ENCODE peak calls at places on chromosomes 12 and 14, in five cellular contexts. One of them, this sample, is unnamed.

GRCh38 chr12:20520572-20520971 is 152.2 kb downstream of the PDE3A start:
- DNase-seq in K562: no peak
- DNase-seq in GM12878: no peak
- DNase-seq in A549: no peak
- DNase-seq in HepG2: no peak
- DNase-seq in this sample: no peak

GRCh38 chr14:95833429-95833828 is 43.2 kb upstream of the TUNAR start:
- DNase-seq in HepG2: no peak
- DNase-seq in A549: peak
- DNase-seq in K562: no peak
- DNase-seq in GM12878: no peak
- DNase-seq in this sample: no peak

GRCh38 chr12:24270965-24271364 is 321.5 kb upstream of the SOX5 start:
- DNase-seq in K562: no peak
- DNase-seq in A549: no peak
- DNase-seq in GM12878: no peak
- DNase-seq in HepG2: no peak
- DNase-seq in this sample: no peak

GRCh38 chr14:52112336-52113018 is 43.6 kb upstream of the NID2 start:
- DNase-seq in HepG2: no peak
- DNase-seq in K562: no peak
- DNase-seq in GM12878: no peak
- DNase-seq in A549: peak
- DNase-seq in this sample: no peak

GRCh38 chr12:111108726-111109125 is 188.3 kb upstream of the MYL2 start:
- DNase-seq in HepG2: no peak
- DNase-seq in A549: no peak
- DNase-seq in GM12878: no peak
- DNase-seq in K562: no peak
- DNase-seq in this sample: no peak

GRCh38 chr12:3342051-3342450 is 149.0 kb upstream of the PRMT8 start:
- DNase-seq in HepG2: no peak
- DNase-seq in GM12878: no peak
- DNase-seq in K562: peak
- DNase-seq in A549: peak
- DNase-seq in this sample: no peak

GRCh38 chr12:43221216-43221615 is 330.8 kb downstream of the ADAMTS20 start:
- DNase-seq in GM12878: no peak
- DNase-seq in A549: no peak
- DNase-seq in HepG2: no peak
- DNase-seq in K562: no peak
- DNase-seq in this sample: no peak

GRCh38 chr14:49549881-49550280 is 36.3 kb downstream of the RPS29 start:
- DNase-seq in HepG2: no peak
- DNase-seq in A549: peak
- DNase-seq in K562: no peak
- DNase-seq in GM12878: no peak
- DNase-seq in this sample: no peak

GRCh38 chr14:103704708-103705107 is 10.5 kb downstream of the XRCC3 start:
- DNase-seq in HepG2: no peak
- DNase-seq in GM12878: no peak
- DNase-seq in A549: no peak
- DNase-seq in K562: no peak
- DNase-seq in this sample: no peak

GRCh38 chr12:11907625-11908024 is 163.1 kb upstream of the BCL2L14 start:
- DNase-seq in GM12878: no peak
- DNase-seq in A549: no peak
- DNase-seq in HepG2: no peak
- DNase-seq in K562: no peak
- DNase-seq in this sample: no peak

GRCh38 chr12:131832393-131833231 is 4.4 kb downstream of the MMP17 start:
- DNase-seq in A549: peak
- DNase-seq in GM12878: no peak
- DNase-seq in K562: no peak
- DNase-seq in HepG2: no peak
- DNase-seq in this sample: no peak

GRCh38 chr12:28563926-28564325 is 373.7 kb downstream of the CCDC91 start:
- DNase-seq in A549: no peak
- DNase-seq in GM12878: no peak
- DNase-seq in HepG2: no peak
- DNase-seq in K562: no peak
- DNase-seq in this sample: no peak

GRCh38 chr12:94202245-94203180 is 54.1 kb downstream of the PLXNC1 start:
- DNase-seq in HepG2: peak
- DNase-seq in GM12878: no peak
- DNase-seq in A549: no peak
- DNase-seq in K562: no peak
- DNase-seq in this sample: no peak

GRCh38 chr14:30763891-30764290 is 110.5 kb upstream of the COCH start:
- DNase-seq in A549: no peak
- DNase-seq in GM12878: no peak
- DNase-seq in HepG2: no peak
- DNase-seq in K562: no peak
- DNase-seq in this sample: no peak

GRCh38 chr14:57378661-57379060 is 11.7 kb upstream of the NAA30 start:
- DNase-seq in GM12878: no peak
- DNase-seq in A549: peak
- DNase-seq in HepG2: no peak
- DNase-seq in K562: no peak
- DNase-seq in this sample: no peak

GRCh38 chr14:87745507-87746118 is 247.4 kb downstream of the GALC start:
- DNase-seq in A549: peak
- DNase-seq in GM12878: no peak
- DNase-seq in HepG2: peak
- DNase-seq in K562: peak
- DNase-seq in this sample: peak

GRCh38 chr14:99662846-99663245 is 17.9 kb downstream of the HHIPL1 start:
- DNase-seq in GM12878: no peak
- DNase-seq in A549: no peak
- DNase-seq in HepG2: no peak
- DNase-seq in K562: no peak
- DNase-seq in this sample: no peak

GRCh38 chr14:85250369-85250768 is 279.6 kb upstream of the FLRT2 start:
- DNase-seq in K562: no peak
- DNase-seq in GM12878: no peak
- DNase-seq in HepG2: no peak
- DNase-seq in A549: no peak
- DNase-seq in this sample: no peak

GRCh38 chr14:78484002-78484401 is 313.8 kb downstream of the NRXN3 start:
- DNase-seq in GM12878: no peak
- DNase-seq in K562: no peak
- DNase-seq in HepG2: no peak
- DNase-seq in A549: no peak
- DNase-seq in this sample: no peak

DNA sequence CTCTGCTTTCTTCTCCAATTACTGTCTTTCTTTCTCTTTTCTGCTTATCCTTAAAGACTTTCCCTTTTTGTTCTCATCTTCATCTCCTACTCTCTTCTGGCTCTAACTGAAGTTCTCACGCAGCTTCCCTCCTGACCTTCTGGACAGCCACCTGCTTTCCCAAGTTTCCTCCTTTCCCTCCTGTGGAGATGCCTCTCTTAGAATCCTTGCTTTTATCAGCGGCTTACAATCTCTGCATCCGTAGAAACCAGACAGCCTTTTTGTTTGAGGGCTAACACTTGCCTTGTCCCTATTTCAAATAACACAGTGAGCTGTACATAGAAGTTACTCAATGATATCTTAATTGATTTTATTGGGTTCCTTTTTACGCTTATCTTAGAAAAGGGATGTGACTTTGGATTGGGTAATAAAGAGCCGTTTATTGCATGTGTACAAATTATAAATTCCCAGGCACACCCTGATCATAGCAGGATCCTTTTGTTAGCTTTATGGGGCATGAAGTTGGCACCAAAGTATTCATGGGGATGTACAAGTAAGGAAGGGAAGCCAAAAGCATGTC is 2.0 kb upstream of the LGALS3 start:
- DNase-seq in A549: no peak
- DNase-seq in K562: no peak
- DNase-seq in GM12878: no peak
- DNase-seq in HepG2: no peak
- DNase-seq in this sample: no peak
- TF ChIP-seq REST in A549: no peak
- TF ChIP-seq REST in K562: no peak
- TF ChIP-seq REST in GM12878: no peak
- TF ChIP-seq REST in HepG2: no peak
- TF ChIP-seq REST in this sample: no peak

GRCh38 chr14:105200074-105200473 is 19.0 kb upstream of the NUDT14 start:
- DNase-seq in A549: no peak
- DNase-seq in GM12878: no peak
- DNase-seq in K562: no peak
- DNase-seq in HepG2: no peak
- DNase-seq in this sample: no peak
- TF ChIP-seq CTCF in A549: no peak
- TF ChIP-seq CTCF in GM12878: no peak
- TF ChIP-seq CTCF in K562: peak
- TF ChIP-seq CTCF in HepG2: peak
- TF ChIP-seq CTCF in this sample: no peak

GRCh38 chr12:118140825-118141224 is 4.9 kb downstream of the PEBP1 start:
- DNase-seq in K562: no peak
- DNase-seq in A549: no peak
- DNase-seq in GM12878: no peak
- DNase-seq in HepG2: no peak
- DNase-seq in this sample: no peak

GRCh38 chr12:118137148-118137678 is 1.3 kb downstream of the PEBP1 start:
- DNase-seq in GM12878: no peak
- DNase-seq in HepG2: no peak
- DNase-seq in A549: no peak
- DNase-seq in K562: no peak
- DNase-seq in this sample: no peak

GRCh38 chr12:118136559-118137003 is 657 bp downstream of the PEBP1 start:
- DNase-seq in K562: no peak
- DNase-seq in HepG2: peak
- DNase-seq in GM12878: no peak
- DNase-seq in A549: peak
- DNase-seq in this sample: no peak

DNA sequence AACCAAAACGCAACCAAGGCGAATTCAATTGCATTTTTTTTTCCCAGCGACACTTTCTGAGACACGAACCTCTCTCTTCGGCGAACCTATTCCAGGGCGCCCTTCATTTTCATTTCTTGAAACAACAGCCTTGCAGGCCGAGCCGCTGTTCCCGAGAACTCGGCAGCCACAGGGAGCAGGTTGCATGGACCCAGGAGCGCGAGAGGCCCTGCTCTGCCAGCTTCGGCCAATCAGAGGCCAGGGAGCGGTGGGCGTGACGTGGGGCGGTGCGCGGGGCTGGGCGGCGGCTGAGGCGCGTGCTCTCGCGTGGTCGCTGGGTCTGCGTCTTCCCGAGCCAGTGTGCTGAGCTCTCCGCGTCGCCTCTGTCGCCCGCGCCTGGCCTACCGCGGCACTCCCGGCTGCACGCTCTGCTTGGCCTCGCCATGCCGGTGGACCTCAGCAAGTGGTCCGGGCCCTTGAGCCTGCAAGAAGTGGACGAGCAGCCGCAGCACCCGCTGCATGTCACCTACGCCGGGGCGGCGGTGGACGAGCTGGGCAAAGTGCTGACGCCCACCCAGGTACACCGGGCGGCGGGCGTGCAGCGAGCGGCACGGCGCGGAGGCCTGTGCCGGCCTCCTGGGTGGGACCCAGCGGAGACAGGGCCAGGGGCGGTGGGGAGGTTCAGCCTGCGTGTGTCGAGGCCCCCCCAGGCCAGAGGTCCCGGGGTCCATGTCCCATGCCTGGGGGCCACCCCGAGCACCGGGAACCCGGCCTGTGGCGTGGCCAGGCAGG is at the start of gene PEBP1:
- DNase-seq in HepG2: peak
- DNase-seq in K562: peak
- DNase-seq in GM12878: peak
- DNase-seq in A549: peak
- DNase-seq in this sample: peak
- TF ChIP-seq POLR2A in HepG2: peak
- TF ChIP-seq POLR2A in K562: peak
- TF ChIP-seq POLR2A in GM12878: peak
- TF ChIP-seq POLR2A in A549: peak
- TF ChIP-seq POLR2A in this sample: peak

DNA sequence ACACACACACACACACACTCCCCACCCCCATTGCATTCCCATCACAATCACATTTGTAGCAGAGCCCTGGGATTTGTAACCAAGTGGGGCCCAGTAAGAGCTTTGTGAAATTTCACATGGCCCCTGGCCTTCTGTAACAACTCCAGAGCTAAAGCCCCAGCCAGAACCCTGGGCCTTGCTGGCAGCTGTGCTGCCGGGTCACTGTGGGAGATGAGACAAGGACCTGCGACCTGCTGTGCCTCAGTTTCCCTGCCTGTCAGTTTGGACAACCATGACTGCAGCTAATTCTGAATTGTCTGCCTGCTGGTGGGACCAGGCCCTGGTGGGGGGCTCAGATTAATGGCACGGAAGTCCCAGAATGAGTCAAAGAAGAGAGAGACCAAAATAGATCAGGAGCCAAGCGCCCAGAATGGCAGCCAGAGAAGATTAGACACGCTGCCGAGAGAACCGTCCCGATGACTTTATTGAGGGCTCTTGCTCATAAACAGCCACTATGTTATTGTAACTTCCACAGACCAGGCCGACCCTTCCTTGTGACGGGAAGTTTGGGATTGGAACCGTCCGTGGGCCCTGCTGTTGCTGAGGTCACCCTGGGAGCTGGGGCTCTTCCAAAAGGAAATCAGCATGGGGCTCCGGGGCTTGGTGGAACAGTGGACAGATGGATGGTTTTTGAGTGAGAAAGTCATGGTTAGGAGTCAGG is 123.1 kb downstream of the ZFP36L1 start:
- DNase-seq in K562: no peak
- DNase-seq in GM12878: no peak
- DNase-seq in HepG2: no peak
- DNase-seq in A549: no peak
- DNase-seq in this sample: no peak
- TF ChIP-seq REST in K562: no peak
- TF ChIP-seq REST in GM12878: no peak
- TF ChIP-seq REST in HepG2: no peak
- TF ChIP-seq REST in A549: no peak
- TF ChIP-seq REST in this sample: no peak